ENCODE peak calls at places on chromosomes 3 and 15, in six cellular contexts. K is adrenal gland, V is right lobe of liver, Y is breast epithelium, H is Peyer's patch, L is A549. M is an unnamed sample. For H3K4me1, the result is how much of the 10 kb centered on the place peaks cover.

GRCh38 chr3:170717410-170718402 is 131.8 kb upstream of the SLC7A14 start:
- DNase-seq in K (peak), V (no peak), Y (no peak), H (no peak), L (no peak), M (no peak)

GRCh38 chr3:5347486-5347885 is 160.0 kb downstream of the EDEM1 start:
- DNase-seq in K (no peak), V (no peak), Y (no peak), H (no peak), L (no peak), M (no peak)

GRCh38 chr15:73876779-73877178 is 3.4 kb downstream of the TBC1D21 start:
- DNase-seq in K (no peak), V (no peak), Y (no peak), H (no peak), L (no peak), M (no peak)

GRCh38 chr15:52257734-52258062 is 37.9 kb downstream of the MYO5C start:
- DNase-seq in K (no peak), V (no peak), Y (no peak), H (no peak), L (no peak), M (peak)

GRCh38 chr3:32531010-32531647 is 28.5 kb upstream of the CMTM6 start:
- DNase-seq in K (no peak), V (no peak), Y (no peak), H (no peak), L (no peak), M (no peak)

GRCh38 chr15:22956257-22956979 is 23.8 kb downstream of the CYFIP1 start:
- DNase-seq in K (no peak), V (peak), Y (no peak), H (peak), L (no peak), M (no peak)

GRCh38 chr3:185595520-185595919 is 9.4 kb downstream of the SENP2 start:
- DNase-seq in K (no peak), V (no peak), Y (no peak), H (no peak), L (no peak), M (no peak)

GRCh38 chr15:58771621-58772235 is 626 bp downstream of the MINDY2 start:
- DNase-seq in K (peak), V (peak), Y (peak), H (peak), L (peak), M (peak)

GRCh38 chr3:45309876-45310275 is 78.5 kb upstream of the LARS2 start:
- DNase-seq in K (no peak), V (no peak), Y (no peak), H (no peak), L (no peak), M (no peak)

GRCh38 chr3:82715091-82715856 is 953.8 kb upstream of the GBE1 start:
- DNase-seq in K (no peak), V (no peak), Y (no peak), H (no peak), L (no peak), M (no peak)

GRCh38 chr15:25676070-25676469 is 187.1 kb downstream of the ATP10A start:
- DNase-seq in K (no peak), V (no peak), Y (no peak), H (no peak), L (no peak), M (no peak)

GRCh38 chr3:128252083-128252482 is 98.8 kb downstream of the EEFSEC start:
- DNase-seq in K (no peak), V (no peak), Y (no peak), H (no peak), L (no peak), M (no peak)

GRCh38 chr15:39504812-39505211 is 76.1 kb upstream of the THBS1 start:
- DNase-seq in K (no peak), V (no peak), Y (no peak), H (no peak), L (no peak), M (no peak)

GRCh38 chr3:44712455-44713075 is at the start of gene ZNF502:
- DNase-seq in K (peak), V (peak), Y (peak), H (peak), L (peak), M (peak)

GRCh38 chr3:55330355-55330754 is 156.8 kb downstream of the WNT5A start:
- DNase-seq in K (peak), V (no peak), Y (no peak), H (no peak), L (peak), M (no peak)

GRCh38 chr3:138007898-138008297 is 2.1 kb upstream of the CLDN18 start:
- DNase-seq in K (no peak), V (no peak), Y (no peak), H (no peak), L (no peak), M (no peak)

GRCh38 chr3:188350956-188351355 is 197.0 kb downstream of the LPP start:
- DNase-seq in K (no peak), V (no peak), Y (no peak), H (no peak), L (no peak), M (no peak)

GRCh38 chr3:197811343-197811742 is 20.3 kb downstream of the LRCH3 start:
- DNase-seq in K (no peak), V (no peak), Y (no peak), H (no peak), L (no peak), M (no peak)

GRCh38 chr15:40323953-40324937 is 753 bp downstream of the INAFM2 start:
- DNase-seq in K (no peak), V (peak), Y (no peak), H (peak), L (no peak), M (no peak)

GRCh38 chr3:151371531-151371930 is 13.0 kb downstream of the P2RY12 start:
- DNase-seq in K (no peak), V (no peak), Y (no peak), H (no peak), L (no peak), M (no peak)

GRCh38 chr3:120368172-120368571 is 19.0 kb upstream of the LRRC58 start:
- DNase-seq in K (no peak), V (no peak), Y (no peak), H (no peak), L (no peak), M (no peak)

GRCh38 chr3:19931180-19931692 is 2.8 kb downstream of the EFHB start:
- DNase-seq in K (no peak), V (no peak), Y (no peak), H (no peak), L (no peak), M (no peak)

GRCh38 chr3:129558772-129559564 is 16.0 kb downstream of the H1-8 start:
- DNase-seq in K (peak), V (no peak), Y (no peak), H (no peak), L (peak), M (no peak)

GRCh38 chr15:80161473-80162016 is 8.7 kb downstream of the FAH start:
- DNase-seq in K (peak), V (no peak), Y (no peak), H (no peak), L (no peak), M (no peak)

GRCh38 chr15:71313806-71314205 is 198.5 kb downstream of the THSD4 start:
- DNase-seq in K (no peak), V (no peak), Y (no peak), H (no peak), L (no peak), M (no peak)

GRCh38 chr3:69767571-69767970 is 28.3 kb downstream of the MITF start:
- DNase-seq in K (peak), V (no peak), Y (no peak), H (peak), L (no peak), M (peak)

GRCh38 chr3:48698891-48699290 is 13.2 kb upstream of the NCKIPSD start:
- DNase-seq in K (no peak), V (peak), Y (no peak), H (no peak), L (no peak), M (no peak)

GRCh38 chr3:126685493-126685892 is 18.5 kb upstream of the CHCHD6 start:
- DNase-seq in K (no peak), V (no peak), Y (no peak), H (no peak), L (no peak), M (no peak)

GRCh38 chr3:127286571-127287140 is 1.2 kb downstream of the PRR20G start:
- DNase-seq in K (no peak), V (no peak), Y (no peak), H (no peak), L (no peak), M (no peak)

GRCh38 chr3:152909180-152909883 is 74.4 kb downstream of the P2RY1 start:
- DNase-seq in K (peak), V (no peak), Y (no peak), H (no peak), L (no peak), M (peak)

GRCh38 chr15:65804252-65804931 is 12.3 kb upstream of the DENND4A start:
- DNase-seq in K (peak), V (no peak), Y (no peak), H (no peak), L (no peak), M (peak)

DNA sequence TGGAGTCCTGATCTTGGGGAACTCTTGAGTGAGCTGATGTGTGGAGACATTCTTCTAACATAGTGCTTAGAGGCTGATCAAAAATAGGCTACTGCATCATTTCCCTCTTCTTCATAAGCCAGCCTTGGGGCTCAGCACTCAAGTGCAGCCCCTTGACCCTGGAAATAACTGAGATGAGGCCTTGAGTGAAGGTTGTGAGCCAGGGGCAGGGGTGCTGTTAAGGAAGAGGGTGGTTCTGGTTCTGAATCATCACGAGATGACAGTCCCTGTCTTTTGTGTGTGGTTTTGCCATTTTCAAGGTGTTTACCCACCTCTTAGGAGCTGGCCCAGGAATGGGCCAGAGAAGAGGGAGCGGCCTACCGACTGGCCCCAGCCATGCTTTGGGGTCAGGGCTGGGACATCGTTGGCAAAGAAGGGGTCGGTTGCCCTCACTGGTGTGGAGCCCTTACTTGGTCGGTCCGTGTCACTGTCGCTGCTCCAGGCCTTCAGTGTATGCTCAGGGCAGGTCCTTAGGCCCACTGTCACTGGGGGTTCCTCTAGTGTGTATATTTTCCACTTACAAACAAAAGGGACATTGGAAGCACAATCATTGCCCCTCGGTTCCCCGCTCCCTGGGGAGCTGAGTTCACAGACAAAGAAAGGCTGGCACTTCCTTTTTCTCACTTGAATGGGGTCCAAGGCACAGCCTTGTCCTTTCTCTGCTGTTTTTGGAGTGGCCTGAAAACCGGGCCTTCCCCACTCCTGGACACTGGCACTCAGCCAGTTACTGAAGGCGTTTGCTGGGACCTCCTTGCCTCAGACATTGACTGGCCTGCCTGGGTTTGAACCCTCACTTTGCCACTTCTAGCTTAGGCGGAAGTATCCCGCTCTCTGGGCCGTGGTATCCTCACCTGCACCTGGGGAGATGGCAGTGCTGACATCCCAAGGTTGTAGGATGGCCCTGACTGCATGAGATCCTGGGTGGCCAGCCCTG is 46.6 kb downstream of the SLC6A6 start:
- DNase-seq in K (no peak), V (no peak), Y (no peak), H (no peak), L (no peak), M (no peak)
- TF ChIP-seq POLR2A in K (no peak), V (no peak), Y (no peak), H (no peak), L (no peak), M (no peak)

GRCh38 chr3:46938118-46938517 is 38.4 kb downstream of the CCDC12 start:
- DNase-seq in K (no peak), V (no peak), Y (peak), H (no peak), L (no peak), M (no peak)

GRCh38 chr3:46942079-46942478 is 34.5 kb downstream of the CCDC12 start:
- DNase-seq in K (no peak), V (no peak), Y (no peak), H (no peak), L (no peak), M (no peak)

GRCh38 chr3:46936733-46937250 is 39.8 kb downstream of the CCDC12 start:
- DNase-seq in K (peak), V (no peak), Y (peak), H (no peak), L (no peak), M (no peak)

GRCh38 chr3:46942481-46943236 is 33.9 kb downstream of the CCDC12 start:
- DNase-seq in K (no peak), V (no peak), Y (no peak), H (no peak), L (no peak), M (no peak)

DNA sequence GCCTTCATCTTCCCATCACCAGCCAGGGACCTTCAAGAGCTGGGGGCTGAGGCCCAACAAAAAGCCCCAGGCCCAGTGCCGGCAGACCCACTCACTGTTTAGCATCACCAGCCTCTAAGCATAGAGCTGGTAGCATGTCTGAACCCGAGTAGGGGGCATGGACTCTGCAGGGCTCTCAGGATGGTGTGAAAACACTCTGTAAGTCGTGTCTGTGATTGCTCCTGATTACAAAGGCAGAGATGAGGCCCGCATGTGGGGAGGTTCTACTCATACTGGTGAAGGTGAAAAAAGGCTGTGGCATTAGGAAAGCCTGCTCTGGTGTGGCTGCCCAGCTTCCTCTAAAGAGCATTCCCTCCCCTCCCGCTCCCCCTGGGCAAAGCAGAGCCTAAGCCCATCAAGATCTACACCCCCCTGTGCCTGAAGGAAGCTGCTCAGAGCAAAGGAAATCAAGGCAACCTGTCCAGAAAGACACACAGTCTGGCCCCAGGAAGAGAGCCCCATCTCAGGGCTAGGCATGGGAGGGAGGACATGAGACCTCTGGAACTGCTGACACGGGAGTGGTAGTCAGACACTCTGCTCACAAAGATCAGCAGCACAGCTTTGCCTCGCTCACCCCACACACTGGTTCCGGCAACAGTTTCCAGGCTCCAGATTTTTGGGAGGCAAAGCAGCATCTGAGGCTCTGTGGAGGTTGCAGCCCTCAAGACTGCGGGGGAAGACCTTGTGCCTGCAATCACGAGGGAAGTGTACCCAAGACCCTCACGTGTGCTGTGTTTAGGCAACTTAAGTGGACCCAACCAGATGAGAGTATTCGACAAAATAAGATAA is 36.8 kb downstream of the CCDC12 start:
- DNase-seq in K (no peak), V (no peak), Y (no peak), H (no peak), L (no peak), M (no peak)
- H3K4me1 ChIP-seq in K (under half), V (under half), Y (under half), H (under half), L (half or more), M (half or more)

DNA sequence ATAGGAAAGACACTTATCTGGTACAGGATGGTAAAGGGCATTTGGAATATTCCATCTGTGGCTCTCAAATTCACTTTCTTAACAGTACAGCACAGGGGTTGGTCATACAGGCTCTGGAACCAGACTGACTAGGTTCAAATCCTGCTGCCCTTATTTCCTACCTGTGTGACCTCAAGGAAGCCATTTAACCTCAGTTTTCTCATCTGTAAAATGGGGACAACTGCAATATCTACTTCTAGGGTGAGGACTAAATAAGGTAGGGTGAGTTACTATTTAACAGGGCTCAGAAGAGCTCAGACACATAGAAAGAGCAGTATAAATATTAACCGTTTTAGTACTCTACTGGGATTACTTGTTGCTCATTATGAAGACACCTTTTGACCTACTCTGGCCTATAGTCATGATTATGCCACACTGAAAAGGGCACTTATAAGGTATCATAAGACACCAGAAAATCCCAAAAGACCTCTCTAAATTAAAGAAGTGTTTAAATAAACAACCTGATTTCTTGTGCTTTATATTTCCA is 6.6 kb downstream of the RFTN1 start:
- DNase-seq in K (no peak), V (no peak), Y (no peak), H (no peak), L (no peak), M (no peak)
- TF ChIP-seq POLR2A in K (no peak), V (no peak), Y (no peak), H (no peak), L (no peak), M (no peak)

GRCh38 chr15:85725019-85725418 is 69.7 kb downstream of the KLHL25 start:
- DNase-seq in K (no peak), V (no peak), Y (no peak), H (no peak), L (no peak), M (no peak)
- H3K4me1 ChIP-seq in K (under half), V (under half), Y (under half), H (under half), L (under half), M (under half)

GRCh38 chr3:42476225-42477160 is 25.9 kb upstream of the VIPR1 start:
- DNase-seq in K (no peak), V (no peak), Y (peak), H (no peak), L (no peak), M (no peak)
- TF ChIP-seq POLR2A in K (no peak), V (no peak), Y (no peak), H (no peak), L (no peak), M (no peak)

DNA sequence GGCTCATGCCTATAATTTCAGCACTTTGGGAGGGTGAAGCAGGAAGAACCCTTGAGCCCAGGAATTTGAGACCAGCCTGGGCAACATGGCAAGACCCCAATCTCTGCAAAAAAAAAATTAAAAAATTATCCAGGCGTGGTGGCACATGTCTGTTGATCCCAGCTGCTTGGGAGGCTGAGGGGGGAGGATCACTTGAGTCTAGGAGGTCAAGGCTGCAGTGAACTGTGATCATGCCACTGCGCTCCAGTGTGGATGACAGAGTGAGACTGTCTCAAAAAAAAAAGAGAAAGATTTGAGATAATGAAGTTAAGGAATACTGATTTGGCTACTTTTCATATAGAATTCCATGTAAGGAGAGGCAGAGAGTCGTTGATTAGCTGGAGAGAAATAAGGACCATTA is 214.3 kb downstream of the FEZF2 start:
- DNase-seq in K (peak), V (no peak), Y (no peak), H (no peak), L (no peak), M (no peak)
- H3K4me1 ChIP-seq in K (under half), V (under half), Y (under half), H (under half), L (under half), M (half or more)

GRCh38 chr3:25586167-25586505 is 78.6 kb downstream of the TOP2B start:
- DNase-seq in K (no peak), V (no peak), Y (no peak), H (no peak), L (no peak), M (no peak)
- TF ChIP-seq POLR2A in K (no peak), V (no peak), Y (no peak), H (no peak), L (no peak), M (no peak)